ENCODE peak calls at places on chromosomes 4 and X, in seven cellular contexts. I is neural crest cell, C is choroid plexus epithelial cell, R is A549, A is lower leg skin, P is brain microvascular endothelial cell, S is fibroblast of mammary gland. D is an unnamed sample.

GRCh38 chrX:17247144-17247543 is 127.9 kb upstream of the NHS start:
- DNase-seq in I (no peak), C (peak), R (peak), A (no peak), P (no peak), S (no peak), D (no peak)

GRCh38 chr4:125319311-125319710 is 4.6 kb downstream of the FAT4 start:
- DNase-seq in I (no peak), C (peak), R (no peak), A (no peak), P (no peak), S (no peak), D (no peak)

GRCh38 chrX:119488749-119489148 is 20.5 kb downstream of the SLC25A5 start:
- DNase-seq in I (peak), C (peak), R (peak), A (peak), P (peak), S (peak), D (no peak)

GRCh38 chr4:54165011-54165410 is 64.1 kb upstream of the PDGFRA start:
- DNase-seq in I (no peak), C (no peak), R (no peak), A (no peak), P (no peak), S (no peak), D (no peak)

GRCh38 chr4:45036677-45037076 is 310.3 kb upstream of the GNPDA2 start:
- DNase-seq in I (no peak), C (peak), R (no peak), A (no peak), P (no peak), S (no peak), D (no peak)

GRCh38 chr4:164464313-164464712 is 289.6 kb upstream of the SMIM31 start:
- DNase-seq in I (no peak), C (no peak), R (no peak), A (no peak), P (no peak), S (no peak), D (no peak)

GRCh38 chr4:113327513-113327912 is 278.1 kb downstream of the ANK2 start:
- DNase-seq in I (no peak), C (peak), R (no peak), A (no peak), P (no peak), S (peak), D (no peak)

GRCh38 chr4:123785515-123785914 is 388.9 kb downstream of the SPRY1 start:
- DNase-seq in I (no peak), C (peak), R (no peak), A (peak), P (peak), S (peak), D (no peak)

GRCh38 chrX:53449632-53450031 is 15.5 kb upstream of the HSD17B10 start:
- DNase-seq in I (no peak), C (no peak), R (no peak), A (no peak), P (no peak), S (no peak), D (no peak)

GRCh38 chr4:66202870-66203269 is 532.6 kb upstream of the EPHA5 start:
- DNase-seq in I (no peak), C (no peak), R (no peak), A (no peak), P (no peak), S (no peak), D (no peak)

GRCh38 chr4:189059996-189060570 is 880.6 kb upstream of the FRG1 start:
- DNase-seq in I (no peak), C (no peak), R (no peak), A (no peak), P (no peak), S (peak), D (no peak)

GRCh38 chrX:46673596-46673995 is 85.3 kb downstream of the SLC9A7 start:
- DNase-seq in I (no peak), C (no peak), R (no peak), A (no peak), P (no peak), S (no peak), D (no peak)

GRCh38 chrX:119189586-119189985 is 46.5 kb upstream of the PGRMC1 start:
- DNase-seq in I (no peak), C (peak), R (no peak), A (no peak), P (no peak), S (peak), D (no peak)

DNA sequence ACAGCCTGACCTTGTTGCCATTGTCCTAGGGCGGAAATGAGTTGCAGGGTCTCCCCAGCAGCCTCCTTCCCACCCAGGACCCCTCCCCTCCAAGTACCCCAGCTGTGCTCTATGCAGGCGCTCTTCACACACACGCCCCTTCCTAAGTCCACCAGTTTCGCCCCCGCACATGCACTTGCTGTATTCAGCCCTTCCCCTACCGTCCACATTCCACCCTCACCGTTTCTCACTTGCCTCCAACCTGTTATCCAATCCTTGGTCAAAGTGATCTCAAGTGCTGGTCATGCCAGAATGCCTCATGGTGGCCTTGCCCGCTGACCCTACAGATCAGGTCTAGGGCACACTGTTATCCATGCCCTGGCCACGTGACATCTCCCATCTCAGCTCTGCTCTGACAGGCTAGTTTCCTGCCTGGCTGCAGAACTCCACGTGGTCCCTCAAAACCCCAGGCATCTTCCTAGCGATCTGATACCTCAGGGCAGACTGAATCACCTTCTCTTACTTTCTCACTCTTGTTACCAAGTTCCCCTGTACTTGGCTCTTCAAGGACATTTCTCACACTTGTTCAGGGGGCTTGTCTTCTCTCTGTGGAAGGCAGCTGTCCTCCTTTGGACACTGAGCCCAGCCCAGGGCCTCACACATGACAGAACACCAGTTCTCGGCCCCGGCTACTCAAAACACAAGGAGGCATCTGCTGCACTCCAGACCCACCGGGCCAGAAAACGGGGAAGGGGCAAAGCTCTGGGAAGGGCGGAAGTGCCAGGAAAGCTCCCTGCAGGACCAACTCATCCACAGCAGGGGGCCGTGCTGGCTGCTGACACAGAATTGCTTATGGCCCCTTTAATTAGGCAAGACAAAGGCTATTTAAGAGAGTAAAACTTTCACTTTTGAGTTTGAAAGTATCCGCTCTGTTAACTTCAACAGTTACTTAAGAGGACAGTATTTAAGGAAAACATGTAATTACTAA is 39.9 kb downstream of the NSG1 start:
- DNase-seq in I (no peak), C (peak), R (no peak), A (peak), P (no peak), S (no peak), D (no peak)
- TF ChIP-seq CTCF in I (peak), C (peak), R (no peak), A (no peak), P (peak), S (no peak), D (no peak)

GRCh38 chr4:59135248-59135802 is 2025.1 kb upstream of the IGFBP7 start:
- DNase-seq in I (no peak), C (no peak), R (no peak), A (no peak), P (no peak), S (no peak), D (no peak)
- TF ChIP-seq CTCF in I (no peak), C (no peak), R (no peak), A (no peak), P (no peak), S (no peak), D (no peak)

GRCh38 chr4:80072607-80073361 is at the start of gene ANTXR2:
- DNase-seq in I (peak), C (peak), R (peak), A (peak), P (peak), S (peak), D (peak)
- TF ChIP-seq CTCF in I (no peak), C (no peak), R (no peak), A (no peak), P (no peak), S (no peak), D (no peak)

DNA sequence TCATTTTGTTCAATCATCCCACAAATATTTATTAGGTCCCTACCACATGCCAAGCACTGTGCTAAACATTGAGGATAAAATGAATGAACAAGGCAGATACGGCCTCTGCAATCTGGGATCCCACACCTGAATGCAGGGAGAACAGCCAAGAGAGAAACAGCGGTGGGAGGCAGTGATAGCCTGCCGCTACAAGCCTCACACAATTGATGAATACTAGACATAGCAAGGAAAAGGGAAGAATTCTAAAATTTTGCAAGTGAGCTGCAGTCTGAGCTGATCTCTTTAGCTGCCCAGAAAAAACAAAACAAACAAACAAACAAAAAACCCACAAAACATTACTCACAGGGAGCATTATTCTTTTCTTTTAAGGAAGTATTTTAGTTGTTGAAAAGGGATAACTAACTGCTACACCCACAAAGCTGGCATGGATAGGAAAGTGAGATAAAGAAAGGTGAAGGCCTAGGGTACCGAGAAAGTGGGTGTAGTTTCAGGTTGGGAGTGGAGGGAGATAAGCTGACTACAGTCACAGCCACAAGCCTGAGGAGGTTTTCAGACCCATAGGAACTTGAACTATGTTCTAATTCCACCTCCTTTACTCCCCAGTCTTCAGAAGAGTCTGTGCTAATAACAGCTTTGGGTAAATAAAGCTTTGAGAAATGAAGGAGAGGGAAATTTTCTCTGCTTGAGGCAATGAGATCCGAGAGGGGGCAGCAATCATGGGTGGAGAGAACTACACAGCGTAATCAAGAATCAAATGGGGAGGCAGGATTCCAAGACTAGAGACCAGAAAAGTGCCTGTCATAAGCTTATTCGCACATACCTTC is 85.4 kb downstream of the SH3RF1 start:
- DNase-seq in I (no peak), C (peak), R (peak), A (no peak), P (no peak), S (no peak), D (no peak)
- TF ChIP-seq CTCF in I (no peak), C (peak), R (peak), A (no peak), P (peak), S (no peak), D (no peak)

DNA sequence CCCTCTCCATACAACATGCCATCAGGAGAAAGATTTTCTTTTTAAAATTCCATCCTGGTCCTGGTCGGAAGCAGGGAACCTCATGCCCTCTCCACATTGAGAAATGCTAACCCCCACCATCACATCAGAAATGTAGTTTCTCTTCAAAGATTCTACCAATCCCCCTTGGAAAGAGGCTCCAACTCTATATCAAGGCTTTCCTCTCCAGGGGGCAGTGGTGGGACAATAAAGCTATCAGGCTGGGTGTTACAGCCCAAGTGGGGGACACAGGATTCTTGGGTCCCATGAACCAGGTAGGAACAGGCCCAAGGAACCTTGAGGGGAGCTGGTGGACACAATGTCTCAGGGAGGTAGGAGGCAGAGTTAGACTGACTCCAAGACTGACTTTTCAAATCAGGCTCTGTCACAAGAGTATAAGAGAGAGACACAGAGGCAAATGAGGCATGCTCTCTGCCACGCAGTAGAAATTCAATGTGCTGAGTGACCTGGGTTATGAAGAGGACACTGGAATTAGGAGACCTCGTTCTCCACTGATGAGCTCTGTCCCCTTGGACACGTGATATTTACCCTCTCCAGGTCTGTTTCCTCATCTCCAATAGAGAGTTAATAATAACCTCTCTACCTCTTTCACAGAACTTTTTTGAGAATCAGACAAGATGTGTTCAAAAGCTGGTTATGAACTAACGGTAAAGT is 4.5 kb downstream of the GJB1 start:
- DNase-seq in I (no peak), C (no peak), R (no peak), A (no peak), P (no peak), S (no peak), D (no peak)
- TF ChIP-seq CTCF in I (no peak), C (peak), R (no peak), A (no peak), P (peak), S (no peak), D (no peak)

GRCh38 chrX:106791495-106791894 is 11.0 kb upstream of the TBC1D8B start:
- DNase-seq in I (no peak), C (peak), R (peak), A (no peak), P (no peak), S (peak), D (no peak)
- TF ChIP-seq CTCF in I (peak), C (peak), R (peak), A (no peak), P (no peak), S (peak), D (no peak)

GRCh38 chr4:121360496-121360895 is 20.3 kb downstream of the QRFPR start:
- DNase-seq in I (no peak), C (peak), R (no peak), A (no peak), P (no peak), S (peak), D (no peak)
- TF ChIP-seq CTCF in I (no peak), C (no peak), R (no peak), A (no peak), P (no peak), S (no peak), D (no peak)

GRCh38 chrX:8005678-8006347 is 78.6 kb upstream of the PNPLA4 start:
- DNase-seq in I (no peak), C (no peak), R (no peak), A (no peak), P (no peak), S (no peak), D (no peak)

DNA sequence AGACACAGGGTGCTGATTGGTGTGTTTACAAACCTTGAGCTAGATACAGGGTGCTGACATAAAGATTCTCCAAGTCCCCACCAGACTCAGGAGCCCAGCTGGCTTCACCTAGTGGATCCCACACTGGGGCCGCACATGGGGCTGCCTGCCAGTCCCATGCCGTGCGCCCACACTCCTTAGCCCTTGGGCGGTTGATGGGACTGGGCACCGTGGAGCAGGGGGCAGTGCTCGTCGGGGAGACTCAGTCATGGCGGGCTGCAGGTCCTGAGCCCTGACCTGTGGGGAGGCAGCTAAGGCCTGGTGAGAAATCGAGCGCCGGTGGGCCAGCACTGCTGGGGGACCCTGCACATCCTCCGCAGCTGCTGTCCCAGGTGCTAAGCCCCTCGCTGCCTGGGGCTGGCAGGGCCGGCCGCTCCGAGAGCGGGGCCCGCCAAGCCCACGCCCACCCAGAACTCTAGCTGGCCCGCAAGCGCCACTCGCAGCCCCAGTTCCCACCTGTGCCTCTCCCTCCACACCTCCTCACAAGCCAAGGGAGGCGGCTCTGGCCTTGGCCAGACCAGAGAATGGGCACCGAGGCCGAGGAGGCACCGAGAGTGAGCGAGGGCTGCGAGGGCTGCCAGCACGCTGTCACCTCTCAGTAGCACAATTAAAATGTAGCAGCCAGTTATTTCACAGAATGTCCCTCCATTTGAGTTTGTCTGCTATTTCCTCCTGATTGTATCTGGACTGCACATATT is 76.1 kb upstream of the PNPLA4 start:
- DNase-seq in I (no peak), C (no peak), R (no peak), A (no peak), P (no peak), S (no peak), D (no peak)
- TF ChIP-seq CTCF in I (no peak), C (no peak), R (no peak), A (no peak), P (no peak), S (no peak), D (no peak)

D was measured in natural killer cell.